ENCODE peak calls at places on chromosomes 3 and 15, in eight cellular contexts. One of them, this sample, is unnamed.

GRCh38 chr3:113255854-113256615 is 44.7 kb downstream of the BOC start:
- DNase-seq in GM13976: no peak
- DNase-seq in upper lobe of right lung: no peak
- DNase-seq in AG09309: no peak
- DNase-seq in astrocyte: no peak
- DNase-seq in colonic mucosa: no peak
- DNase-seq in fibroblast of the aortic adventitia: no peak
- DNase-seq in activated B cell treated with CpG ODN at 0.5 μM for 24 hours: no peak
- DNase-seq in this sample: no peak

GRCh38 chr15:46961795-46962194 is 755.5 kb upstream of the SEMA6D start:
- DNase-seq in GM13976: no peak
- DNase-seq in upper lobe of right lung: no peak
- DNase-seq in AG09309: no peak
- DNase-seq in astrocyte: no peak
- DNase-seq in colonic mucosa: no peak
- DNase-seq in fibroblast of the aortic adventitia: no peak
- DNase-seq in activated B cell treated with CpG ODN at 0.5 μM for 24 hours: no peak
- DNase-seq in this sample: no peak

GRCh38 chr15:88465633-88466219 is 1.5 kb downstream of the MRPL46 start:
- DNase-seq in GM13976: no peak
- DNase-seq in upper lobe of right lung: no peak
- DNase-seq in AG09309: peak; percentile 16
- DNase-seq in astrocyte: peak; percentile 12
- DNase-seq in colonic mucosa: no peak
- DNase-seq in fibroblast of the aortic adventitia: peak; percentile 30
- DNase-seq in activated B cell treated with CpG ODN at 0.5 μM for 24 hours: no peak
- DNase-seq in this sample: peak; percentile 73

GRCh38 chr15:62626903-62627302 is 415.6 kb upstream of the TPM1 start:
- DNase-seq in GM13976: no peak
- DNase-seq in upper lobe of right lung: no peak
- DNase-seq in AG09309: no peak
- DNase-seq in astrocyte: no peak
- DNase-seq in colonic mucosa: no peak
- DNase-seq in fibroblast of the aortic adventitia: no peak
- DNase-seq in activated B cell treated with CpG ODN at 0.5 μM for 24 hours: no peak
- DNase-seq in this sample: no peak

GRCh38 chr3:158105124-158105709 is 1.0 kb downstream of the SHOX2 start:
- DNase-seq in GM13976: peak; percentile 36
- DNase-seq in upper lobe of right lung: peak; percentile 58
- DNase-seq in AG09309: no peak
- DNase-seq in astrocyte: no peak
- DNase-seq in colonic mucosa: no peak
- DNase-seq in fibroblast of the aortic adventitia: no peak
- DNase-seq in activated B cell treated with CpG ODN at 0.5 μM for 24 hours: no peak
- DNase-seq in this sample: no peak

GRCh38 chr3:30343861-30344260 is 262.5 kb upstream of the TGFBR2 start:
- DNase-seq in GM13976: no peak
- DNase-seq in upper lobe of right lung: no peak
- DNase-seq in AG09309: no peak
- DNase-seq in astrocyte: no peak
- DNase-seq in colonic mucosa: no peak
- DNase-seq in fibroblast of the aortic adventitia: no peak
- DNase-seq in activated B cell treated with CpG ODN at 0.5 μM for 24 hours: no peak
- DNase-seq in this sample: no peak

GRCh38 chr3:168933614-168934013 is 729.9 kb downstream of the MECOM start:
- DNase-seq in GM13976: no peak
- DNase-seq in upper lobe of right lung: no peak
- DNase-seq in AG09309: peak; percentile 98
- DNase-seq in astrocyte: peak; percentile 97
- DNase-seq in colonic mucosa: no peak
- DNase-seq in fibroblast of the aortic adventitia: peak; percentile 24
- DNase-seq in activated B cell treated with CpG ODN at 0.5 μM for 24 hours: no peak
- DNase-seq in this sample: peak; percentile 62

GRCh38 chr3:179716811-179717210 is 64.0 kb downstream of the USP13 start:
- DNase-seq in GM13976: no peak
- DNase-seq in upper lobe of right lung: no peak
- DNase-seq in AG09309: peak; percentile 73
- DNase-seq in astrocyte: peak; percentile 98
- DNase-seq in colonic mucosa: no peak
- DNase-seq in fibroblast of the aortic adventitia: peak; percentile 92
- DNase-seq in activated B cell treated with CpG ODN at 0.5 μM for 24 hours: no peak
- DNase-seq in this sample: peak; percentile 85

GRCh38 chr3:172061724-172062184 is 22.4 kb downstream of the FNDC3B start:
- DNase-seq in GM13976: peak; percentile 62
- DNase-seq in upper lobe of right lung: no peak
- DNase-seq in AG09309: no peak
- DNase-seq in astrocyte: no peak
- DNase-seq in colonic mucosa: no peak
- DNase-seq in fibroblast of the aortic adventitia: peak; percentile 54
- DNase-seq in activated B cell treated with CpG ODN at 0.5 μM for 24 hours: no peak
- DNase-seq in this sample: no peak

GRCh38 chr3:111851511-111851954 is 7.5 kb upstream of the PHLDB2 start:
- DNase-seq in GM13976: no peak
- DNase-seq in upper lobe of right lung: no peak
- DNase-seq in AG09309: peak; percentile 34
- DNase-seq in astrocyte: peak; percentile 88
- DNase-seq in colonic mucosa: no peak
- DNase-seq in fibroblast of the aortic adventitia: peak; percentile 95
- DNase-seq in activated B cell treated with CpG ODN at 0.5 μM for 24 hours: no peak
- DNase-seq in this sample: peak; percentile 81

GRCh38 chr15:93152951-93153350 is 63.9 kb upstream of the RGMA start:
- DNase-seq in GM13976: no peak
- DNase-seq in upper lobe of right lung: no peak
- DNase-seq in AG09309: no peak
- DNase-seq in astrocyte: no peak
- DNase-seq in colonic mucosa: peak; percentile 44
- DNase-seq in fibroblast of the aortic adventitia: peak; percentile 4
- DNase-seq in activated B cell treated with CpG ODN at 0.5 μM for 24 hours: no peak
- DNase-seq in this sample: no peak

GRCh38 chr15:37262922-37263608 is 162.7 kb upstream of the MEIS2 start:
- DNase-seq in GM13976: no peak
- DNase-seq in upper lobe of right lung: no peak
- DNase-seq in AG09309: no peak
- DNase-seq in astrocyte: no peak
- DNase-seq in colonic mucosa: no peak
- DNase-seq in fibroblast of the aortic adventitia: no peak
- DNase-seq in activated B cell treated with CpG ODN at 0.5 μM for 24 hours: no peak
- DNase-seq in this sample: no peak

GRCh38 chr3:169117264-169117663 is 546.2 kb downstream of the MECOM start:
- DNase-seq in GM13976: no peak
- DNase-seq in upper lobe of right lung: no peak
- DNase-seq in AG09309: no peak
- DNase-seq in astrocyte: no peak
- DNase-seq in colonic mucosa: no peak
- DNase-seq in fibroblast of the aortic adventitia: no peak
- DNase-seq in activated B cell treated with CpG ODN at 0.5 μM for 24 hours: no peak
- DNase-seq in this sample: no peak

GRCh38 chr3:112629425-112629824 is 11.5 kb downstream of the CCDC80 start:
- DNase-seq in GM13976: no peak
- DNase-seq in upper lobe of right lung: no peak
- DNase-seq in AG09309: peak; percentile 91
- DNase-seq in astrocyte: peak; percentile 97
- DNase-seq in colonic mucosa: peak; percentile 40
- DNase-seq in fibroblast of the aortic adventitia: peak; percentile 99
- DNase-seq in activated B cell treated with CpG ODN at 0.5 μM for 24 hours: no peak
- DNase-seq in this sample: peak; percentile 81

GRCh38 chr3:13927295-13927694 is 47.4 kb upstream of the WNT7A start:
- DNase-seq in GM13976: no peak
- DNase-seq in upper lobe of right lung: no peak
- DNase-seq in AG09309: no peak
- DNase-seq in astrocyte: no peak
- DNase-seq in colonic mucosa: no peak
- DNase-seq in fibroblast of the aortic adventitia: no peak
- DNase-seq in activated B cell treated with CpG ODN at 0.5 μM for 24 hours: no peak
- DNase-seq in this sample: no peak

GRCh38 chr3:36991923-36992805 is 767 bp downstream of the EPM2AIP1 start:
- DNase-seq in GM13976: no peak
- DNase-seq in upper lobe of right lung: no peak
- DNase-seq in AG09309: peak; percentile 35
- DNase-seq in astrocyte: peak; percentile 77
- DNase-seq in colonic mucosa: no peak
- DNase-seq in fibroblast of the aortic adventitia: peak; percentile 64
- DNase-seq in activated B cell treated with CpG ODN at 0.5 μM for 24 hours: no peak
- DNase-seq in this sample: peak; percentile 58

GRCh38 chr3:62151591-62151990 is 221.8 kb downstream of the FEZF2 start:
- DNase-seq in GM13976: no peak
- DNase-seq in upper lobe of right lung: no peak
- DNase-seq in AG09309: no peak
- DNase-seq in astrocyte: peak; percentile 65
- DNase-seq in colonic mucosa: no peak
- DNase-seq in fibroblast of the aortic adventitia: no peak
- DNase-seq in activated B cell treated with CpG ODN at 0.5 μM for 24 hours: no peak
- DNase-seq in this sample: peak; percentile 44

GRCh38 chr3:107994954-107995715 is 95.7 kb downstream of the CD47 start:
- DNase-seq in GM13976: no peak
- DNase-seq in upper lobe of right lung: no peak
- DNase-seq in AG09309: no peak
- DNase-seq in astrocyte: no peak
- DNase-seq in colonic mucosa: no peak
- DNase-seq in fibroblast of the aortic adventitia: no peak
- DNase-seq in activated B cell treated with CpG ODN at 0.5 μM for 24 hours: no peak
- DNase-seq in this sample: no peak

GRCh38 chr15:46525984-46526725 is 891.3 kb downstream of the SQOR start:
- DNase-seq in GM13976: no peak
- DNase-seq in upper lobe of right lung: no peak
- DNase-seq in AG09309: no peak
- DNase-seq in astrocyte: no peak
- DNase-seq in colonic mucosa: peak; percentile 39
- DNase-seq in fibroblast of the aortic adventitia: no peak
- DNase-seq in activated B cell treated with CpG ODN at 0.5 μM for 24 hours: no peak
- DNase-seq in this sample: no peak

GRCh38 chr15:68304611-68305337 is 27.2 kb downstream of the FEM1B start:
- DNase-seq in GM13976: peak; percentile 5
- DNase-seq in upper lobe of right lung: no peak
- DNase-seq in AG09309: no peak
- DNase-seq in astrocyte: no peak
- DNase-seq in colonic mucosa: peak; percentile 15
- DNase-seq in fibroblast of the aortic adventitia: no peak
- DNase-seq in activated B cell treated with CpG ODN at 0.5 μM for 24 hours: no peak
- DNase-seq in this sample: no peak

GRCh38 chr3:161100994-161101393 is 4.2 kb downstream of the B3GALNT1 start:
- DNase-seq in GM13976: no peak
- DNase-seq in upper lobe of right lung: peak; percentile 66
- DNase-seq in AG09309: no peak
- DNase-seq in astrocyte: no peak
- DNase-seq in colonic mucosa: peak; percentile 28
- DNase-seq in fibroblast of the aortic adventitia: no peak
- DNase-seq in activated B cell treated with CpG ODN at 0.5 μM for 24 hours: no peak
- DNase-seq in this sample: no peak

GRCh38 chr15:29938701-29939340 is 116.6 kb upstream of the TJP1 start:
- DNase-seq in GM13976: no peak
- DNase-seq in upper lobe of right lung: no peak
- DNase-seq in AG09309: no peak
- DNase-seq in astrocyte: no peak
- DNase-seq in colonic mucosa: no peak
- DNase-seq in fibroblast of the aortic adventitia: no peak
- DNase-seq in activated B cell treated with CpG ODN at 0.5 μM for 24 hours: no peak
- DNase-seq in this sample: no peak
- TF ChIP-seq CTCF in GM13976: no peak
- TF ChIP-seq CTCF in upper lobe of right lung: peak; percentile 27
- TF ChIP-seq CTCF in AG09309: peak; percentile 16
- TF ChIP-seq CTCF in astrocyte: no peak
- TF ChIP-seq CTCF in colonic mucosa: no peak
- TF ChIP-seq CTCF in fibroblast of the aortic adventitia: peak; percentile 25
- TF ChIP-seq CTCF in activated B cell treated with CpG ODN at 0.5 μM for 24 hours: no peak
- TF ChIP-seq CTCF in this sample: peak; percentile 30

GRCh38 chr15:89496155-89497098 is at the start of gene RHCG:
- DNase-seq in GM13976: peak; percentile 56
- DNase-seq in upper lobe of right lung: no peak
- DNase-seq in AG09309: no peak
- DNase-seq in astrocyte: peak; percentile 13
- DNase-seq in colonic mucosa: no peak
- DNase-seq in fibroblast of the aortic adventitia: peak; percentile 25
- DNase-seq in activated B cell treated with CpG ODN at 0.5 μM for 24 hours: no peak
- DNase-seq in this sample: no peak
- TF ChIP-seq CTCF in GM13976: peak; percentile 19
- TF ChIP-seq CTCF in upper lobe of right lung: no peak
- TF ChIP-seq CTCF in AG09309: peak; percentile 19
- TF ChIP-seq CTCF in astrocyte: no peak
- TF ChIP-seq CTCF in colonic mucosa: peak; percentile 14
- TF ChIP-seq CTCF in fibroblast of the aortic adventitia: peak; percentile 37
- TF ChIP-seq CTCF in activated B cell treated with CpG ODN at 0.5 μM for 24 hours: no peak
- TF ChIP-seq CTCF in this sample: peak; percentile 50

DNA sequence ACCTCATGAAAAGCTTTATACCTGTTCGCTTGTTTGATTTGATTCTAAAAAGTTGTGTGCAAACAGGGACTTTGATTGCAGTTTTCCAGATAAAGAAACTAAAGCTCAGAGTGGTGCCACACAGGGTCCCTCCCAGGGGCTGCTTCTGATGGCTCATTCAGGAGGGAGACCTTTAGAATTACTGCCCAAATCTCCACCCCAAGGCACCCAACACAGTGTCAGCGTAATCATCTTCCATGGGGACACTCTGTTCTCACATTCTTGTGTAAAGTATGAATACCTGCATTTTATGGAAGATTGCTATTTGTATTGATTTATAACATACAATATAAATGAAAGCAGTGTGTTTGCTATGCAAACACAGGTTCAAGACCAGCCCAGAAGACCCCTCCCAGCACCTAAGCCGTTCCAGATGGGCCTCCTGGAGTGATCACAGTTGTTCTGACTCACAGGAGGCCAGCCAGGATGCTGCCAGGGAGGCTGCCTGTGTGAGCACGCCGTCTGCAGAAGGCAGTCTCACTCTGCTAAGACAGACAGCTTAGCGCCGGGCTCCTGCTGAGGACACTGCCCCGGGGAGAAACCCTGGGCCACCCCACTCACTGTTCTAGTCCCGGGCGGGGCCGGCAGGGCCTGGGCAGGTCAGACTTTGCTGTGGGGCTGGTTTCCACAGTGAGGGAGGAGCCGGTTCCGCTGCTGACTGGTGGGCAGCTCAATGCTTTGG is 185.6 kb downstream of the FAM43A start:
- DNase-seq in GM13976: peak; percentile 65
- DNase-seq in upper lobe of right lung: peak; percentile 73
- DNase-seq in AG09309: peak; percentile 72
- DNase-seq in astrocyte: peak; percentile 85
- DNase-seq in colonic mucosa: peak; percentile 84
- DNase-seq in fibroblast of the aortic adventitia: peak; percentile 90
- DNase-seq in activated B cell treated with CpG ODN at 0.5 μM for 24 hours: peak; percentile 33
- DNase-seq in this sample: peak; percentile 88
- TF ChIP-seq CTCF in GM13976: no peak
- TF ChIP-seq CTCF in upper lobe of right lung: no peak
- TF ChIP-seq CTCF in AG09309: no peak
- TF ChIP-seq CTCF in astrocyte: no peak
- TF ChIP-seq CTCF in colonic mucosa: no peak
- TF ChIP-seq CTCF in fibroblast of the aortic adventitia: no peak
- TF ChIP-seq CTCF in activated B cell treated with CpG ODN at 0.5 μM for 24 hours: no peak
- TF ChIP-seq CTCF in this sample: no peak

DNA sequence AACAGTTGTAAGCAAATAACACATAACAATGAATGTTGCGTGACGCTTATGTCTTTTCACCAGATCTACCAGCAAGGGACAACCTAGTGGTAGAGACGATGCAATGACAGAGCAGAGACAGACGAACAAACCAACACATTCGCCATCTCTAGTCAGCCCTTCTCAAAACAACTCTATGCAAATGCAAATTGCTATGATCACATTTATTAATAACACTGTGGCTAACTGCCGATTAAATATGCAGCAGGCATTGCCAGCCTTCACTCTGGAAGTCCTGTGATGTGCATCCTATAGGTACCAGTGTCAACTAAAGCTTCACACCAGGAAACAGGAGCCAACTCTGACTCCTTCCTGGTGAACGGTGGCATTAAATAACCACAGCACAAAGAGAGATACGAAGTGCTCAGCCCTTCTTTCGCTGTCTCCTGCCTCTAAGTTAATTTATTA is 94.2 kb downstream of the FOXP1 start:
- DNase-seq in GM13976: no peak
- DNase-seq in upper lobe of right lung: no peak
- DNase-seq in AG09309: no peak
- DNase-seq in astrocyte: no peak
- DNase-seq in colonic mucosa: no peak
- DNase-seq in fibroblast of the aortic adventitia: no peak
- DNase-seq in activated B cell treated with CpG ODN at 0.5 μM for 24 hours: no peak
- DNase-seq in this sample: no peak
- TF ChIP-seq CTCF in GM13976: no peak
- TF ChIP-seq CTCF in upper lobe of right lung: no peak
- TF ChIP-seq CTCF in AG09309: no peak
- TF ChIP-seq CTCF in astrocyte: no peak
- TF ChIP-seq CTCF in colonic mucosa: no peak
- TF ChIP-seq CTCF in fibroblast of the aortic adventitia: no peak
- TF ChIP-seq CTCF in activated B cell treated with CpG ODN at 0.5 μM for 24 hours: no peak
- TF ChIP-seq CTCF in this sample: no peak